ENCODE peak calls at places on chromosomes 2 and 18, in five cellular contexts. J, B, E, U and I are unnamed samples.

GRCh38 chr2:238941262-238941792 is 93.4 kb downstream of the TWIST2 start:
- DNase-seq in E (no peak), J (no peak), B (no peak), U (peak), I (no peak)

GRCh38 chr2:140275427-140275826 is 1495.2 kb upstream of the NXPH2 start:
- DNase-seq in B (peak), J (no peak), E (peak), U (no peak), I (no peak)

GRCh38 chr2:11996618-11997017 is 250.2 kb downstream of the LPIN1 start:
- DNase-seq in U (no peak), B (peak), E (peak), J (peak), I (no peak)

GRCh38 chr2:166665991-166666940 is 172.2 kb upstream of the SCN7A start:
- DNase-seq in E (no peak), J (peak), U (no peak), B (peak), I (no peak)

GRCh38 chr2:164747786-164748433 is 93.7 kb downstream of the COBLL1 start:
- DNase-seq in B (no peak), U (no peak), E (no peak), J (no peak), I (no peak)

GRCh38 chr2:226611944-226612318 is 187.7 kb downstream of the IRS1 start:
- DNase-seq in E (peak), J (peak), U (no peak), B (peak), I (no peak)

GRCh38 chr18:73688851-73689659 is 458.6 kb downstream of the FBXO15 start:
- DNase-seq in J (peak), E (peak), B (peak), U (no peak), I (peak)

GRCh38 chr2:180416553-180417113 is 409.5 kb upstream of the CWC22 start:
- DNase-seq in B (no peak), U (no peak), J (no peak), E (no peak), I (no peak)

GRCh38 chr18:76134631-76135030 is 360.4 kb downstream of the ZNF516 start:
- DNase-seq in J (no peak), U (no peak), E (peak), B (no peak), I (no peak)

GRCh38 chr2:239880396-239880795 is 144.7 kb downstream of the NDUFA10 start:
- DNase-seq in B (no peak), E (no peak), U (peak), J (no peak), I (no peak)

GRCh38 chr2:71223767-71224333 is 3.1 kb downstream of the PAIP2B start:
- DNase-seq in E (peak), J (peak), B (peak), U (peak), I (peak)

GRCh38 chr18:73235491-73235890 is 367.7 kb upstream of the NETO1 start:
- DNase-seq in E (peak), U (no peak), J (peak), B (peak), I (no peak)

GRCh38 chr2:11588228-11589110 is 54.6 kb downstream of the GREB1 start:
- DNase-seq in J (no peak), E (peak), U (no peak), B (peak), I (peak)

GRCh38 chr18:59823611-59824195 is 76.1 kb upstream of the PMAIP1 start:
- DNase-seq in U (peak), E (peak), B (peak), J (peak), I (peak)

GRCh38 chr18:67463829-67464228 is 52.7 kb downstream of the DSEL start:
- DNase-seq in B (peak), U (no peak), J (no peak), E (peak), I (peak)
- TF ChIP-seq CTCF in B (peak), U (no peak), J (no peak), E (peak), I (peak)

DNA sequence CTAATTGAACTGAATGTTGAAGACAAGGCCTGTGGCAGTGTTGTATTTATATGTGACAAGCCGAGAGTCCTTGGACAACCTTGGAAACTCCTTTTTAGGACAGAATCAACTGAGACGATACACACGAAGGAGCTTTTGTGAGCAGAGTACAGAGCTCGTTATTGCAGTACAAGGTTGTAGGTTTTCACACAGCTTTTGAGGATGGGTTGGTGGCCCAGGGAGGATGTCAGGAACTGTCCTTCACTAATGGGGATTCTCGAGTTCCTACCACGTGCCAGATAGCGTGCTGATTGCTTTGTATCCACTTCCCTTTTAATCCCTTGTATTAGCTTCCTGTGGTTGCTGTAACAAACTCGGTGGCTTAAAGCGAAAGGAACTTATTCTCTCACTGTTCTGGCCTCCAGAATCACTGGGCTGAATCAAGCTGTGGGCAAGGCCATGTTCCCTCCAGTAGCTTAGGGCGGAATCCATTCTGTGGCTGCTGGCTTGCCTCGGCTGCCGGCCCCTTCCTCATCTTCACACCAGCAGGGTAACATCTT is 20.2 kb downstream of the INPP4A start:
- DNase-seq in B (no peak), J (no peak), E (no peak), U (no peak), I (no peak)
- H3K9ac ChIP-seq in B (no peak), J (no peak), E (no peak), U (no peak), I (peak)

GRCh38 chr2:67919490-67919889 is 143.3 kb downstream of the C1D start:
- DNase-seq in U (no peak), J (no peak), E (no peak), B (no peak), I (peak)
- TF ChIP-seq CTCF in U (no peak), J (no peak), E (no peak), B (no peak), I (peak)

GRCh38 chr2:171407030-171407707 is 26.6 kb downstream of the METTL8 start:
- DNase-seq in E (no peak), B (no peak), J (no peak), U (no peak), I (no peak)

GRCh38 chr2:171404719-171405118 is 29.1 kb downstream of the METTL8 start:
- DNase-seq in J (no peak), B (no peak), U (no peak), E (no peak), I (no peak)

GRCh38 chr2:171404258-171404657 is 29.5 kb downstream of the METTL8 start:
- DNase-seq in U (no peak), B (peak), J (peak), E (peak), I (no peak)

GRCh38 chr2:171406044-171406443 is 27.7 kb downstream of the METTL8 start:
- DNase-seq in U (no peak), J (no peak), E (no peak), B (no peak), I (no peak)

GRCh38 chr2:171405546-171405945 is 28.2 kb downstream of the METTL8 start:
- DNase-seq in J (no peak), E (no peak), B (no peak), U (no peak), I (no peak)
- H3K9ac ChIP-seq in J (no peak), E (no peak), B (no peak), U (no peak), I (no peak)

DNA sequence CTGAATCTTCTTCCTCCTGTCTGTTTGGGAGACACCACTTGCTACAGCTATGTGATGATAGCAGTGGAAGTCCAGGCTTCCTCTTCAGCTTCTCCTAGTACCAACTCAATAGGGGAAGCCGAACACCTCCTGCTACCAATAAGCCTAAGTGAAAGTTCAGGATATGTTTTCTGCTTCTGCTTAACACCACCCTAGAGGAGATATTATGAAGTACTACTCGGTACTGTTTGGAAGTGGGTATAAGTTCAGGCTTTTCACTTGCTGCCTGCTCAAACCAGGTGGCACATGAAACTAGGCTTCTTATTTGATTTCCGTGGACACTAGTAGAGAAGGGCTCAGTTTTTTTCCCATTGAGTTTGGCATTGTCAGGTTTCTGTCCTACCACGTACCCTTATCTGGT is 99.8 kb downstream of the PTPN4 start:
- DNase-seq in E (no peak), J (no peak), U (no peak), B (no peak), I (no peak)
- TF ChIP-seq CTCF in E (no peak), J (no peak), U (no peak), B (no peak), I (peak)